ENCODE peak calls at places on chromosomes 7 and 10, in eight cellular contexts. A is AG09319, W is upper lobe of right lung, P is HepG2, I is Calu3, F is fibroblast of pulmonary artery, J is GM13977, D is WTC11. Y is an unnamed sample.
A peak's percentile ranks its signal among the peaks of the same experiment; 100 is the strongest.

GRCh38 chr10:89115876-89116627 is 91.1 kb downstream of the CH25H start:
- DNase-seq in D (no peak), P (no peak), F (peak; percentile 75), A (no peak), I (no peak), W (no peak), J (no peak), Y (no peak)

GRCh38 chr10:76583711-76584161 is 1053.9 kb downstream of the KCNMA1 start:
- DNase-seq in F (peak; percentile 89), W (no peak), D (no peak), J (no peak), I (no peak), P (no peak), A (peak; percentile 63), Y (no peak)

GRCh38 chr7:47709051-47709450 is 127.1 kb upstream of the TNS3 start:
- DNase-seq in W (no peak), A (no peak), D (no peak), J (no peak), P (no peak), F (no peak), I (no peak), Y (no peak)

GRCh38 chr10:30999084-30999712 is 32.5 kb downstream of the ZNF438 start:
- DNase-seq in W (no peak), A (no peak), F (peak; percentile 61), D (no peak), I (no peak), J (no peak), P (no peak), Y (peak; percentile 10)

GRCh38 chr10:6721964-6722615 is 142.0 kb upstream of the PRKCQ start:
- DNase-seq in P (no peak), W (no peak), A (peak; percentile 81), I (peak; percentile 59), F (peak; percentile 95), J (no peak), D (no peak), Y (no peak)

GRCh38 chr10:124221356-124222297 is 128.2 kb upstream of the CHST15 start:
- DNase-seq in D (no peak), A (no peak), I (no peak), W (no peak), F (peak; percentile 16), P (no peak), J (peak; percentile 74), Y (peak; percentile 37)

GRCh38 chr7:102261451-102261850 is 25.2 kb upstream of the SH2B2 start:
- DNase-seq in W (no peak), J (no peak), A (no peak), P (no peak), F (no peak), D (no peak), I (no peak), Y (no peak)

GRCh38 chr7:92246363-92247101 is 758 bp downstream of the ANKIB1 start:
- DNase-seq in J (peak; percentile 59), W (peak; percentile 65), D (peak; percentile 62), P (no peak), A (no peak), F (no peak), I (no peak), Y (peak; percentile 44)

GRCh38 chr7:68250143-68250542 is 1253.5 kb downstream of the TYW1 start:
- DNase-seq in F (no peak), W (no peak), I (no peak), P (no peak), A (no peak), J (no peak), D (no peak), Y (no peak)

GRCh38 chr7:87148332-87148955 is 3.8 kb upstream of the DMTF1 start:
- DNase-seq in W (no peak), I (no peak), A (peak; percentile 14), D (no peak), J (peak; percentile 50), F (peak; percentile 77), P (no peak), Y (no peak)

GRCh38 chr7:99000196-99000903 is 122.0 kb downstream of the TRRAP start:
- DNase-seq in D (no peak), F (no peak), I (no peak), A (no peak), W (peak; percentile 61), P (no peak), J (no peak), Y (no peak)

GRCh38 chr10:132793871-132794849 is 8.2 kb upstream of the NKX6-2 start:
- DNase-seq in I (no peak), P (no peak), W (no peak), J (no peak), D (no peak), A (no peak), F (no peak), Y (no peak)

GRCh38 chr10:3635697-3636096 is 149.3 kb downstream of the KLF6 start:
- DNase-seq in A (no peak), D (no peak), P (no peak), F (no peak), J (no peak), W (no peak), I (peak; percentile 63), Y (no peak)

GRCh38 chr7:96831446-96831845 is 121.8 kb upstream of the SEM1 start:
- DNase-seq in D (no peak), J (no peak), A (no peak), P (no peak), I (no peak), W (no peak), F (no peak), Y (no peak)

GRCh38 chr10:97889461-97890265 is 40.0 kb downstream of the GOLGA7B start:
- DNase-seq in F (peak; percentile 18), A (peak; percentile 4), I (peak; percentile 39), J (no peak), P (no peak), D (no peak), W (peak; percentile 89), Y (peak; percentile 50)

GRCh38 chr10:44725404-44725803 is 185.7 kb upstream of the TMEM72 start:
- DNase-seq in I (no peak), P (no peak), D (no peak), W (no peak), F (peak; percentile 32), J (no peak), A (no peak), Y (no peak)

DNA sequence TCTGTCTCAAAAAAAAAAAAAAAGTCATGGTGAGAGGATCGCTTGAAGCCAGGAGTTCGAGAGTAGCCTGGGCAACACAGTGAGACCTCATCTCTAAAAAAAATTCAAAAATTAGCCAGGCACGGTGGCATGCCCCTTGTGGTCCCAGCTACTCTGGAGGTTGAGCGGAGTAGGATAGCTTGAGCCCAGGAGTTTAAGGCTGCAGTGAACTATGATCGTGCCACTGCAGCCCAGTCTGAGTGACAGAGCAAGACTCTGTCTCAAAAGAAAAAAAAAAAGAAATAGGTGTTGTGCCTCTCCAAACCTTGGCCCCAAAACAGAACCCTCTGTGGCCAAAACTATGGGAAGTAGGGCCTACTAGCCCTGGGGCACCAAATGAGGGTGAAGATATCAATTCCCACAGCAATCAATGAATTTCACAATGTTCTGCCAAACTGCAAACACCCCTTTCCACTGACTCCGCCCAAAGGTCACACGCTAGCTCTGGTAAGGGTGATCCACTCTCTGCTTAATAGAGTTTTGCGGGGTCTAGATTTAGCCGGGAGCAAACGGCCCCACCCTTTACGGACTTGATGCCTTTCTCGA is 16.9 kb downstream of the SSC4D start:
- DNase-seq in I (no peak), W (no peak), P (no peak), D (no peak), J (no peak), F (no peak), A (no peak), Y (no peak)
- TF ChIP-seq CTCF in I (no peak), W (no peak), P (no peak), D (no peak), J (no peak), F (no peak), A (no peak), Y (no peak)

GRCh38 chr10:29387269-29387668 is 98.4 kb downstream of the LYZL1 start:
- DNase-seq in I (no peak), D (no peak), J (no peak), W (no peak), F (no peak), P (no peak), A (no peak), Y (no peak)
- TF ChIP-seq CTCF in I (no peak), D (no peak), J (no peak), W (no peak), F (no peak), P (no peak), A (no peak), Y (no peak)

DNA sequence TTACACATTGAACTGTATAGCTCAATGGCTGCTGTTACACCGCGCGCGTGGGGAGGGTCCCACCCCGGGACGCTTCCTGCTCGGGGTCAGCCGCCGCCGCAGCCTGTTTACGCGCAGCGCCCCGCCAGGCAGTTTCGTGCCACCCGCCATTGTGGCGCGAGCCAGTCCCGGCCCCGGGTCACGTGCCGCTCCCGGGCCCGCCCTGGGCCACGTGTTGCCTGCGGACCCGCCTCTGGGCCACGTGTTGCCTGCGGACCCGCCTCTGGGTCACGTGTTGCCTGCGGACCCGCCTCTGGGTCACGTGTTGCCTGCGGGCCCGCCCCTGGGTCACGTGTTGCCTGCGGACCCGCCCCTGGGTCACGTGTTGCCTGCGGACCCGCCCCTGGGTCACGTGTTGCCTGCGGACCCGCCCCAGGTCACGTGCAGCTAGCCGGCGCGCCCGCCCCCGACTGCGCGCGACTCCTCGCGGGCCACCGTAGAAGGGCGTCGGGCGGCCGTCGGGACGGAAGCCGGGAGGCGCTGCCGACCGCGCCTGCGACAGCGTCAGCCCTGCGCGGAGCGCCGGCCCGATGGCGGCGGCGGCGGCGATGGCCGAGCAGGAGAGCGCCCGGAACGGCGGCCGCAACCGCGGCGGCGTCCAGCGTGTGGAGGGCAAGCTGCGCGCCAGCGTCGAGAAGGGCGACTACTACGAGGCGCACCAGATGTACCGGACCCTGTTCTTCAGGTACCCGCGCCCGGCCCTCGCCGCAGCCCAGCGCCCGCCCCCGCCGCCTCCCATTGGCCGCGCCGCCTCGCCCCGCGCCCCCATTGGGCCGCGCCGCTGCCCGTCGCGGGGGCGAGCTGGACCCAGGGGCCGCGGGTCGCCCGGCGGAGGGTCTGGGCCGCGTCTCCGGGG is at the start of gene GET4:
- DNase-seq in P (peak; percentile 65), F (peak; percentile 96), D (peak; percentile 97), I (peak; percentile 100), J (peak; percentile 93), W (peak; percentile 98), A (peak; percentile 95), Y (peak; percentile 97)
- TF ChIP-seq CTCF in P (no peak), F (no peak), D (no peak), I (no peak), J (peak; percentile 37), W (peak; percentile 42), A (peak; percentile 2), Y (no peak)

DNA sequence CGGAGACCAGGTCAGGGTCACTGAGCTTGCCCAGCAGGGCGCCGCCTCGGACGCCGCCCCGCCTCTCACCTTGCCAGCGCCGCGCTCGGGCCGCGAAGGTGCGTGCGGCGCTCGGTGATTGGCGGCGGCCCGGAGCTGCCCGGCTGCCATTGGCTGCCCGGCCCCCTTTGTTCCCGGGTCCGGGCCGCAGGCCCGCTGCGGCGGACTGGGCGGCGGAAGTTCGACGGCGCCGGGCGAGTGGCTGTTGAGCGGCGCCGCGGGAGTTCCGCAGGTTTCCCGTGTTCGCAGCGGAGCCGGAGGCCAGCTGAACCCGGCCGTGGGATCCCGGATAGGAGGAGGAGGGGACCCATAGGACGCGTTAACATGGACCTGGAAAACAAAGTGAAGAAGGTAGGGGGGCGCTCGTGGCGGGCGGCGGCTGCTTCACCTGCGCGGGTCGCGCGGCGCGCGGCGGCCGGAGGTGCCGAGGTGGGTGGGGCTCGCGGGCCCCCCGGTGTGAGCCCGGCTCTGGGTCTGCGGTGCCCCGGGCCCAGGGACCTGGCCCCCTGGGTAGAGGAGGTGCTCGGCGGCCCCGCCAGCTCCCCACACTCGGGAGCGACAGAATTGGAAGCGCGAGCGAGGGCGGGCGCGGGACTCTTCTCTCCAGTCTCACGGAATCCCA is at the start of gene TES:
- DNase-seq in P (peak; percentile 29), J (peak; percentile 91), F (peak; percentile 66), W (peak; percentile 91), A (no peak), D (peak; percentile 84), I (peak; percentile 91), Y (peak; percentile 72)
- TF ChIP-seq CTCF in P (no peak), J (peak; percentile 12), F (no peak), W (no peak), A (no peak), D (no peak), I (no peak), Y (no peak)